ENCODE peak calls at places on chromosomes 16 and 17, in eight cellular contexts. One of them, this sample, is unnamed.

GRCh38 chr17:18021372-18021771 is 17.6 kb downstream of the ATPAF2 start:
- DNase-seq in HCT116: no peak
- DNase-seq in H1: no peak
- DNase-seq in K562: no peak
- DNase-seq in GM23338: no peak
- DNase-seq in endothelial cell of umbilical vein: no peak
- DNase-seq in HepG2: no peak
- DNase-seq in GM12878: no peak
- DNase-seq in this sample: no peak

GRCh38 chr17:66459811-66460270 is 157.4 kb downstream of the PRKCA start:
- DNase-seq in HCT116: peak; percentile 77
- DNase-seq in H1: no peak
- DNase-seq in K562: no peak
- DNase-seq in GM23338: no peak
- DNase-seq in endothelial cell of umbilical vein: peak; percentile 97
- DNase-seq in HepG2: peak; percentile 95
- DNase-seq in GM12878: no peak
- DNase-seq in this sample: no peak

GRCh38 chr16:3282103-3282746 is 1.1 kb upstream of the ZNF263 start:
- DNase-seq in HCT116: no peak
- DNase-seq in H1: no peak
- DNase-seq in K562: no peak
- DNase-seq in GM23338: peak; percentile 87
- DNase-seq in endothelial cell of umbilical vein: peak; percentile 87
- DNase-seq in HepG2: peak; percentile 73
- DNase-seq in GM12878: no peak
- DNase-seq in this sample: no peak

GRCh38 chr17:63382136-63382535 is 64.0 kb downstream of the CYB561 start:
- DNase-seq in HCT116: no peak
- DNase-seq in H1: no peak
- DNase-seq in K562: no peak
- DNase-seq in GM23338: no peak
- DNase-seq in endothelial cell of umbilical vein: peak; percentile 30
- DNase-seq in HepG2: no peak
- DNase-seq in GM12878: no peak
- DNase-seq in this sample: no peak

GRCh38 chr17:56908061-56908542 is 5.7 kb downstream of the TRIM25 start:
- DNase-seq in HCT116: no peak
- DNase-seq in H1: no peak
- DNase-seq in K562: peak; percentile 56
- DNase-seq in GM23338: no peak
- DNase-seq in endothelial cell of umbilical vein: no peak
- DNase-seq in HepG2: no peak
- DNase-seq in GM12878: peak; percentile 60
- DNase-seq in this sample: no peak

GRCh38 chr17:22511431-22511830 is 819.1 kb downstream of the KCNJ18 start:
- DNase-seq in HCT116: no peak
- DNase-seq in H1: no peak
- DNase-seq in K562: no peak
- DNase-seq in GM23338: no peak
- DNase-seq in endothelial cell of umbilical vein: no peak
- DNase-seq in HepG2: no peak
- DNase-seq in GM12878: no peak
- DNase-seq in this sample: no peak

GRCh38 chr17:61299517-61300513 is 99.8 kb upstream of the TBX2 start:
- DNase-seq in HCT116: no peak
- DNase-seq in H1: no peak
- DNase-seq in K562: no peak
- DNase-seq in GM23338: no peak
- DNase-seq in endothelial cell of umbilical vein: no peak
- DNase-seq in HepG2: no peak
- DNase-seq in GM12878: no peak
- DNase-seq in this sample: no peak

GRCh38 chr17:81400154-81400938 is 5.1 kb downstream of the BAHCC1 start:
- DNase-seq in HCT116: no peak
- DNase-seq in H1: peak; percentile 74
- DNase-seq in K562: peak; percentile 70
- DNase-seq in GM23338: peak; percentile 77
- DNase-seq in endothelial cell of umbilical vein: peak; percentile 67
- DNase-seq in HepG2: no peak
- DNase-seq in GM12878: no peak
- DNase-seq in this sample: no peak

GRCh38 chr16:56451753-56452689 is 667 bp downstream of the OGFOD1 start:
- DNase-seq in HCT116: peak; percentile 2
- DNase-seq in H1: no peak
- DNase-seq in K562: peak; percentile 24
- DNase-seq in GM23338: peak; percentile 66
- DNase-seq in endothelial cell of umbilical vein: peak; percentile 54
- DNase-seq in HepG2: peak; percentile 75
- DNase-seq in GM12878: no peak
- DNase-seq in this sample: no peak

GRCh38 chr16:78256686-78257375 is 157.4 kb downstream of the WWOX start:
- DNase-seq in HCT116: no peak
- DNase-seq in H1: no peak
- DNase-seq in K562: no peak
- DNase-seq in GM23338: no peak
- DNase-seq in endothelial cell of umbilical vein: no peak
- DNase-seq in HepG2: peak; percentile 37
- DNase-seq in GM12878: no peak
- DNase-seq in this sample: no peak

GRCh38 chr17:40059729-40060475 is 2.9 kb upstream of the THRA start:
- DNase-seq in HCT116: no peak
- DNase-seq in H1: no peak
- DNase-seq in K562: no peak
- DNase-seq in GM23338: no peak
- DNase-seq in endothelial cell of umbilical vein: no peak
- DNase-seq in HepG2: no peak
- DNase-seq in GM12878: no peak
- DNase-seq in this sample: no peak

GRCh38 chr17:882827-883585 is 96.6 kb downstream of the NXN start:
- DNase-seq in HCT116: no peak
- DNase-seq in H1: no peak
- DNase-seq in K562: no peak
- DNase-seq in GM23338: peak; percentile 53
- DNase-seq in endothelial cell of umbilical vein: peak; percentile 82
- DNase-seq in HepG2: peak; percentile 83
- DNase-seq in GM12878: no peak
- DNase-seq in this sample: no peak

GRCh38 chr17:43927101-43927935 is 15.0 kb downstream of the PPY start:
- DNase-seq in HCT116: no peak
- DNase-seq in H1: no peak
- DNase-seq in K562: no peak
- DNase-seq in GM23338: no peak
- DNase-seq in endothelial cell of umbilical vein: no peak
- DNase-seq in HepG2: no peak
- DNase-seq in GM12878: no peak
- DNase-seq in this sample: no peak

GRCh38 chr16:67246081-67246944 is 968 bp downstream of the FHOD1 start:
- DNase-seq in HCT116: peak; percentile 84
- DNase-seq in H1: peak; percentile 93
- DNase-seq in K562: peak; percentile 87
- DNase-seq in GM23338: peak; percentile 97
- DNase-seq in endothelial cell of umbilical vein: peak; percentile 82
- DNase-seq in HepG2: peak; percentile 87
- DNase-seq in GM12878: no peak
- DNase-seq in this sample: no peak

GRCh38 chr17:35892091-35892637 is 12.0 kb upstream of the CCL5 start:
- DNase-seq in HCT116: no peak
- DNase-seq in H1: no peak
- DNase-seq in K562: no peak
- DNase-seq in GM23338: peak; percentile 2
- DNase-seq in endothelial cell of umbilical vein: no peak
- DNase-seq in HepG2: no peak
- DNase-seq in GM12878: no peak
- DNase-seq in this sample: no peak

GRCh38 chr17:17051791-17052461 is 9.7 kb downstream of the MPRIP start:
- DNase-seq in HCT116: no peak
- DNase-seq in H1: no peak
- DNase-seq in K562: no peak
- DNase-seq in GM23338: no peak
- DNase-seq in endothelial cell of umbilical vein: no peak
- DNase-seq in HepG2: peak; percentile 63
- DNase-seq in GM12878: no peak
- DNase-seq in this sample: no peak

GRCh38 chr17:33777674-33778073 is 477.4 kb upstream of the CCL2 start:
- DNase-seq in HCT116: no peak
- DNase-seq in H1: no peak
- DNase-seq in K562: no peak
- DNase-seq in GM23338: no peak
- DNase-seq in endothelial cell of umbilical vein: no peak
- DNase-seq in HepG2: no peak
- DNase-seq in GM12878: no peak
- DNase-seq in this sample: no peak

GRCh38 chr17:79790805-79791353 is 6.0 kb downstream of the CBX8 start:
- DNase-seq in HCT116: no peak
- DNase-seq in H1: no peak
- DNase-seq in K562: no peak
- DNase-seq in GM23338: peak; percentile 53
- DNase-seq in endothelial cell of umbilical vein: no peak
- DNase-seq in HepG2: no peak
- DNase-seq in GM12878: no peak
- DNase-seq in this sample: no peak
- TF ChIP-seq EZH2 in HCT116: no peak
- TF ChIP-seq EZH2 in H1: no peak
- TF ChIP-seq EZH2 in K562: no peak
- TF ChIP-seq EZH2 in GM23338: no peak
- TF ChIP-seq EZH2 in endothelial cell of umbilical vein: no peak
- TF ChIP-seq EZH2 in HepG2: no peak
- TF ChIP-seq EZH2 in GM12878: no peak
- TF ChIP-seq EZH2 in this sample: no peak

GRCh38 chr17:50765454-50766221 is 1.7 kb downstream of the ANKRD40CL start:
- DNase-seq in HCT116: no peak
- DNase-seq in H1: no peak
- DNase-seq in K562: no peak
- DNase-seq in GM23338: no peak
- DNase-seq in endothelial cell of umbilical vein: peak; percentile 27
- DNase-seq in HepG2: peak; percentile 29
- DNase-seq in GM12878: peak; percentile 37
- DNase-seq in this sample: no peak
- H3K27ac ChIP-seq in HCT116: no peak overlapping the region
- H3K27ac ChIP-seq in H1: no peak overlapping the region
- H3K27ac ChIP-seq in K562: no peak overlapping the region
- H3K27ac ChIP-seq in GM23338: no peak overlapping the region
- H3K27ac ChIP-seq in endothelial cell of umbilical vein: no peak overlapping the region
- H3K27ac ChIP-seq in HepG2: no peak overlapping the region
- H3K27ac ChIP-seq in GM12878: peak overlapping the region; percentile 17
- H3K27ac ChIP-seq in this sample: no peak overlapping the region

GRCh38 chr17:1989135-1989534 is 36.0 kb downstream of the RTN4RL1 start:
- DNase-seq in HCT116: peak; percentile 12
- DNase-seq in H1: no peak
- DNase-seq in K562: peak; percentile 24
- DNase-seq in GM23338: no peak
- DNase-seq in endothelial cell of umbilical vein: no peak
- DNase-seq in HepG2: no peak
- DNase-seq in GM12878: no peak
- DNase-seq in this sample: no peak
- TF ChIP-seq POLR2AphosphoS5 in HCT116: no peak
- TF ChIP-seq POLR2AphosphoS5 in H1: no peak
- TF ChIP-seq POLR2AphosphoS5 in K562: no peak
- TF ChIP-seq POLR2AphosphoS5 in GM23338: no peak
- TF ChIP-seq POLR2AphosphoS5 in endothelial cell of umbilical vein: no peak
- TF ChIP-seq POLR2AphosphoS5 in HepG2: no peak
- TF ChIP-seq POLR2AphosphoS5 in GM12878: no peak
- TF ChIP-seq POLR2AphosphoS5 in this sample: no peak

DNA sequence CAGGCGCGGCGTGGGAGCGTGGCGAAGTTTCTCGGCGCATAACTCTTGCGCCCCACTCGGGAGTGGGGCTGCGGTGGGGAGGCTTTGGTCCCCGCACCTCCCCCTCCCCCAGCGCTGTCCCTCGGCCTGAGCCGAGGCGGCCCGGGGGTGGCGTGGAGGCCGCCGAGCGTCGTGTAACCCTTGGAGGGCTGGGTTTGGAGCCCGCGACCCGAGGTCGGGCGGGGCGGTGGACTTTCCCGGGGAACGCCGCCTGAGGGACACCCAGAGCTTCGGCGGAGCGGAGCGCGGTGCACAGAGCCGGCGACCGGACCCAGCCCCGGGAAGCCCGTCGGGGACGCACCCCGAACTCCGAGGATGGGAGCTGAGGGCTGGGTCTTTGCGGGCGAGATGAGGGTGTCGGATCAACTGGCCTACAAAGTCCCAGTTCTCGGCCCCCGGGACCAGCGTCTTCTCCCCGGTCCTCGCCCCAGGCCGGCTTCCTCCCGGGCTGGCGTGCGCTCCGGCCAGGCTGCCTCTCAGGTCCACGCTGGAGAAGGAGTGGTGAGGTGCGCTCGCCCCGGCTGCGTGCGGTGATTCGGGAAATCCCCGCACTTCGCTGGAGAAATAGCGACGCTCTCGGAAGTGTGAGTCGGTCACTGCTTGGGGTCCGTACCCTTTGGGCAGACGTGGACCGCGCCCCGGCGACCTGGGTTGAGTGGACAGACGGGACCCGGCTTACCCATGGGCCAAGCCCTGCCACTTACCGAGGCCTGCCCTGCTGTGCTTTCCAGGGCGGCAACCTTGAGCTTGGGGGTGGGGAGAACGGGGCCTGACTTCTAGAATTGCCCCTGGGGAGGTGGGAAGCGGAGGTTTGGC is 168.4 kb downstream of the RAB11FIP4 start:
- DNase-seq in HCT116: no peak
- DNase-seq in H1: peak; percentile 65
- DNase-seq in K562: no peak
- DNase-seq in GM23338: peak; percentile 49
- DNase-seq in endothelial cell of umbilical vein: peak; percentile 56
- DNase-seq in HepG2: no peak
- DNase-seq in GM12878: no peak
- DNase-seq in this sample: no peak
- TF ChIP-seq EZH2 in HCT116: no peak
- TF ChIP-seq EZH2 in H1: peak; percentile 73
- TF ChIP-seq EZH2 in K562: no peak
- TF ChIP-seq EZH2 in GM23338: peak; percentile 53
- TF ChIP-seq EZH2 in endothelial cell of umbilical vein: no peak
- TF ChIP-seq EZH2 in HepG2: no peak
- TF ChIP-seq EZH2 in GM12878: no peak
- TF ChIP-seq EZH2 in this sample: no peak

DNA sequence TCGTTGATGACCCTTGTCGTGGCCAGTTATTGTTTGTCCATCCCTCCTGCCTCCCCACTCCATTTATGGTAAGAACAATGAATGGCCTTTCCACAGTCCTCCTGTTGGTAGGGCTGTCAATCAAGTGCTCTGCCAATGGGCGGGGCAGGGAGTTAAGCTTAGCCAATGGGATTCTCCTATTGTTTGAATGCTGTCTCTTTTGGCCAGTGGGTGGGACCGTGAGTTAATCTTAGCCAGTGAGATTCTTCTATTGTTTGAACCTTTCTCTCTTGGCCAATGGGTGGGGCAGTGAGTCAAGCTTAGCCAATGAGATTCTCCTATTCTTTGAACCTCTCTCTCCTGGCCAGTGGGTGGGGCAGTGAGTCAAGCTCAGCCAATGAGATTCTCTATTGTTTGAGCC is 85.4 kb downstream of the IRX3 start:
- DNase-seq in HCT116: no peak
- DNase-seq in H1: no peak
- DNase-seq in K562: no peak
- DNase-seq in GM23338: peak; percentile 26
- DNase-seq in endothelial cell of umbilical vein: no peak
- DNase-seq in HepG2: no peak
- DNase-seq in GM12878: no peak
- DNase-seq in this sample: no peak
- H3K27ac ChIP-seq in HCT116: no peak overlapping the region
- H3K27ac ChIP-seq in H1: no peak overlapping the region
- H3K27ac ChIP-seq in K562: no peak overlapping the region
- H3K27ac ChIP-seq in GM23338: no peak overlapping the region
- H3K27ac ChIP-seq in endothelial cell of umbilical vein: no peak overlapping the region
- H3K27ac ChIP-seq in HepG2: no peak overlapping the region
- H3K27ac ChIP-seq in GM12878: no peak overlapping the region
- H3K27ac ChIP-seq in this sample: no peak overlapping the region